ENCODE peak calls at places on chromosomes 13 and 19, in eight cellular contexts. S is NB4; Q is right cardiac atrium; E is CD8-positive, alpha-beta T cell; J is ascending aorta; D is heart left ventricle; T is heart right ventricle; X is suprapubic skin. H is an unnamed sample.

GRCh38 chr13:104779311-104779710 is 1713.1 kb upstream of the SLC10A2 start:
- DNase-seq in S (no peak), Q (no peak), X (no peak), T (no peak), D (no peak), E (no peak), J (no peak), H (no peak)

GRCh38 chr13:100434010-100434763 is 154.4 kb downstream of the GGACT start:
- DNase-seq in X (no peak), S (no peak), E (no peak), D (no peak), Q (no peak), J (no peak), T (no peak), H (no peak)

GRCh38 chr13:106083620-106084350 is 451.7 kb downstream of the EFNB2 start:
- DNase-seq in S (peak; percentile 43), D (no peak), E (no peak), J (no peak), X (no peak), T (peak; percentile 32), Q (no peak), H (no peak)

GRCh38 chr19:11995174-11995573 is 30.3 kb downstream of the ZNF763 start:
- DNase-seq in S (peak; percentile 65), D (no peak), X (no peak), E (no peak), J (no peak), T (no peak), Q (no peak), H (no peak)

GRCh38 chr19:2166741-2167738 is 3.3 kb downstream of the DOT1L start:
- DNase-seq in X (peak; percentile 87), Q (peak; percentile 91), E (no peak), D (peak; percentile 94), S (no peak), J (peak; percentile 93), T (peak; percentile 85), H (no peak)

GRCh38 chr13:78372581-78372980 is 230.8 kb downstream of the POU4F1 start:
- DNase-seq in D (no peak), J (no peak), X (no peak), T (no peak), E (no peak), S (peak; percentile 22), Q (no peak), H (no peak)

GRCh38 chr13:104106705-104107393 is 1040.6 kb upstream of the SLC10A2 start:
- DNase-seq in D (no peak), T (no peak), S (no peak), J (no peak), X (no peak), E (no peak), Q (no peak), H (no peak)

GRCh38 chr19:47542030-47542475 is 27.2 kb upstream of the NAPA start:
- DNase-seq in S (no peak), E (no peak), T (peak; percentile 60), D (peak; percentile 56), J (no peak), Q (no peak), X (no peak), H (no peak)

GRCh38 chr13:79353698-79354097 is 52.4 kb downstream of the RBM26 start:
- DNase-seq in E (no peak), Q (no peak), T (no peak), J (no peak), S (no peak), D (no peak), X (no peak), H (no peak)

GRCh38 chr13:93963266-93964131 is 516.0 kb downstream of the DCT start:
- DNase-seq in X (no peak), Q (no peak), J (no peak), D (no peak), E (no peak), T (no peak), S (no peak), H (no peak)

GRCh38 chr13:112743451-112744305 is 53.8 kb downstream of the ATP11A start:
- DNase-seq in S (no peak), T (no peak), X (no peak), E (no peak), Q (no peak), J (no peak), D (no peak), H (no peak)

GRCh38 chr19:41449079-41449864 is 6.3 kb downstream of the ERICH4 start:
- DNase-seq in Q (peak; percentile 77), E (peak; percentile 71), D (peak; percentile 74), X (peak; percentile 82), S (peak; percentile 72), T (peak; percentile 82), J (peak; percentile 87), H (no peak)

GRCh38 chr13:108313382-108313781 is 43.9 kb downstream of the TNFSF13B start:
- DNase-seq in T (no peak), J (no peak), D (no peak), S (no peak), Q (peak; percentile 12), E (no peak), X (no peak), H (no peak)

GRCh38 chr19:13092608-13093260 is 9.9 kb downstream of the LYL1 start:
- DNase-seq in J (peak; percentile 69), S (no peak), X (no peak), Q (peak; percentile 33), D (no peak), E (no peak), T (no peak), H (no peak)

GRCh38 chr13:42594577-42595571 is 20.9 kb downstream of the TNFSF11 start:
- DNase-seq in X (no peak), E (peak; percentile 50), T (peak; percentile 42), D (no peak), S (peak; percentile 76), J (no peak), Q (peak; percentile 39), H (peak; percentile 51)

GRCh38 chr13:93496985-93497673 is 270.5 kb downstream of the GPC6 start:
- DNase-seq in S (no peak), T (no peak), X (no peak), E (no peak), D (no peak), J (no peak), Q (no peak), H (no peak)

GRCh38 chr19:2768365-2769132 is 14.5 kb downstream of the SGTA start:
- DNase-seq in Q (no peak), D (no peak), J (no peak), T (no peak), E (no peak), X (no peak), S (no peak), H (no peak)

DNA sequence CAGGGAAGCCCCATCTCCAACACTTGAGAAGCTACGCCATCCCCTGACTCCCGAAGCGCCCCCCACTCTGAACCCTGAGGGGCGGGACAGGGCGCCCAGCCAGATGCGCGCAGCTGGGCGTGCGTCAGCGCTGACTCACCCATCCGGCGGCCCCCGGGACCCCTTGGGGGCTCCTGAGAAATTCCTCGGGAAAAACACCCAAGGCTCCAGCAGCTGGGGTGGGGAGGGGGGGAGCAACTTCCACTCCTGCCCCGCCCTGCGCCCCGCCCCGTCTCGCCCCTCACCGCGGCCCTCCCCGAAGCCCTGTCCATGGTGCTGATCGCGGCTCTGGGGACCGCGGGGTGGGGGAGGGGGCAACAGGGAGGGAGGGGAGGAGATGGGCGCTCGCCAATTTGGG is 1.0 kb downstream of the COL5A3 start:
- DNase-seq in T (peak; percentile 84), S (peak; percentile 67), Q (peak; percentile 85), E (peak; percentile 40), D (peak; percentile 87), J (peak; percentile 80), X (peak; percentile 86), H (no peak)
- H3K4me3 ChIP-seq in T (peak overlapping the region; percentile 51), S (no peak overlapping the region), Q (peak overlapping the region; percentile 70), E (no peak overlapping the region), D (peak overlapping the region; percentile 33), J (no peak overlapping the region), X (peak overlapping the region; percentile 55), H (no peak overlapping the region)

GRCh38 chr19:48867922-48868195 is 558 bp downstream of the PLEKHA4 start:
- DNase-seq in D (no peak), E (no peak), X (no peak), T (no peak), J (no peak), Q (no peak), S (no peak), H (no peak)
- H3K4me3 ChIP-seq in D (peak overlapping the region; percentile 38), E (no peak overlapping the region), X (peak overlapping the region; percentile 40), T (peak overlapping the region; percentile 35), J (peak overlapping the region; percentile 45), Q (peak overlapping the region; percentile 8), S (no peak overlapping the region), H (no peak overlapping the region)

GRCh38 chr13:98508280-98509074 is 68.4 kb downstream of the STK24 start:
- DNase-seq in Q (no peak), X (no peak), J (peak; percentile 24), D (no peak), E (no peak), T (no peak), S (no peak), H (no peak)
- H3K4me3 ChIP-seq in Q (no peak overlapping the region), X (no peak overlapping the region), J (no peak overlapping the region), D (no peak overlapping the region), E (no peak overlapping the region), T (no peak overlapping the region), S (no peak overlapping the region), H (no peak overlapping the region)

GRCh38 chr13:101450749-101451130 is 1.7 kb upstream of the ITGBL1 start:
- DNase-seq in E (no peak), D (no peak), X (no peak), T (no peak), J (no peak), S (no peak), Q (no peak), H (no peak)

GRCh38 chr13:101454767-101455166 is 2.3 kb downstream of the ITGBL1 start:
- DNase-seq in Q (no peak), E (no peak), X (no peak), T (no peak), D (no peak), S (no peak), J (no peak), H (no peak)

GRCh38 chr13:101453784-101454201 is 1.3 kb downstream of the ITGBL1 start:
- DNase-seq in Q (peak; percentile 16), D (no peak), X (no peak), S (no peak), T (no peak), J (no peak), E (no peak), H (no peak)

GRCh38 chr13:101451641-101452040 is 834 bp upstream of the ITGBL1 start:
- DNase-seq in S (no peak), J (no peak), E (no peak), X (no peak), D (no peak), Q (no peak), T (no peak), H (no peak)

DNA sequence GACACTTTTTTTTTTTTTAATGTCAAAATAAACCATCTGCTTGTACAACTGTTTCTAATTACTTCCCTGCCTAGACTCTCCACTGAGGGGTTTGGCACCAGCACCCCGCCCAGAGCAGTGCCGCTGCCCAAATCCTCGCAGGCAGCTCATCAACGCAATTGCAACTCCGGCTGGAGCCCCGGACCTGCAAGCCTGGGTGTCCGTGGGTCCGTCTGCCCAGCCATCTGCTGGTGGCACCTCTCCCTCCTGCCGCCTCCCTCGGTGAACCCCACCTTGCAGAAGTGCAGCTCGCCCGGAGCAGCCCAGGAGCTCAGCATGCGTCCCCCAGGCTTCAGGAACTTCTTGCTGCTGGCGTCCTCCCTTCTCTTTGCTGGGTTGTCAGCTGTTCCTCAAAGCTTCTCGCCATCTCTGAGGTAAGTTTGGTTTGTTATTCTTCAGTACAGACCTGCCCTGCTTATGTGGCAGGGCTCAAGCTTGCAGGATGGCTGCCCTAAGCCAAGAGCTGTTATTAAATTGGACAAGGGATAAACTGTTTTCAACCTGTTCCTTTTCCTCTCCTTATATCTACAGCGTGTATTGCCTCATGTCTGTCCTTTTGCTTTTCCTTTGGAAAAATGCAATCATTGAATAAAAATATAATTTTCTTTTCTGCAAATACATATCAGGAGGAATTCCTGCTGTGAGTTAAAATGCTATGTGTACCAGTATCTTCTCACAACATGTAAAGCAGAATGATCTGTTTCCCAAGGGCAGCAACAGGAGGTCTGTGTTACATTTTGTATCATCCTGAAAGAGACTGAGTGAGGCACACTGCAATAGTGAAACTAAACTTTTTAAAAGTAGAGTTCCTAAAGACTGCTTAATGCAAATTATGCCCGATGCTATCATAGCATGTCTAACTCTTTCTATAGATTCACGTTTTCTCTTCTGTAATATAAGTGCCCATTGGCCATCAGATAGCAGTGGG is at the start of gene ITGBL1:
- DNase-seq in T (no peak), S (no peak), E (no peak), Q (peak; percentile 24), D (no peak), J (peak; percentile 71), X (peak; percentile 68), H (no peak)
- H3K4me3 ChIP-seq in T (peak within 1 kb of the TSS; percentile 35), S (no peak within 1 kb of the TSS), E (no peak within 1 kb of the TSS), Q (peak within 1 kb of the TSS; percentile 43), D (peak within 1 kb of the TSS; percentile 32), J (peak within 1 kb of the TSS; percentile 59), X (peak within 1 kb of the TSS; percentile 58), H (no peak within 1 kb of the TSS)